ENCODE peak calls at places on chromosomes 2 and 18, in six cellular contexts. D is effector memory CD4-positive, alpha-beta T cell; N is astrocyte of the spinal cord; K is dermis blood vessel endothelial cell; H is renal cortical epithelial cell; P is stimulated activated CD4-positive, alpha-beta T cell treated with anti-CD3 and anti-CD28 coated beads, Interleukin-12 subunit alpha, Interleukin-12 subunit beta, amount 100 ng/mL, for 48 hours. B is an unnamed sample.

GRCh38 chr2:126220336-126220735 is 435.6 kb upstream of the GYPC start:
- DNase-seq in D (no peak), N (peak), K (no peak), H (peak), P (no peak), B (no peak)

GRCh38 chr2:52369176-52369575 is 1337.2 kb upstream of the NRXN1 start:
- DNase-seq in D (no peak), N (no peak), K (no peak), H (no peak), P (no peak), B (peak)

GRCh38 chr18:79531386-79531785 is 135.7 kb downstream of the NFATC1 start:
- DNase-seq in D (no peak), N (no peak), K (no peak), H (no peak), P (no peak), B (no peak)

GRCh38 chr2:14533106-14533757 is 99.3 kb upstream of the LRATD1 start:
- DNase-seq in D (no peak), N (no peak), K (peak), H (no peak), P (no peak), B (no peak)

GRCh38 chr2:42060718-42061619 is 13.1 kb downstream of the PKDCC start:
- DNase-seq in D (no peak), N (no peak), K (no peak), H (peak), P (no peak), B (no peak)

GRCh38 chr18:70028734-70029133 is 81.1 kb upstream of the CD226 start:
- DNase-seq in D (no peak), N (no peak), K (no peak), H (no peak), P (no peak), B (no peak)

GRCh38 chr18:44130365-44130942 is 550.2 kb upstream of the SETBP1 start:
- DNase-seq in D (no peak), N (peak), K (peak), H (peak), P (no peak), B (peak)

GRCh38 chr2:217033191-217033590 is 173.3 kb upstream of the TNP1 start:
- DNase-seq in D (no peak), N (no peak), K (no peak), H (no peak), P (no peak), B (no peak)

GRCh38 chr2:202030676-202031075 is 3.0 kb upstream of the FZD7 start:
- DNase-seq in D (no peak), N (peak), K (no peak), H (no peak), P (no peak), B (no peak)

GRCh38 chr2:230060672-230061293 is 7.9 kb downstream of the SLC16A14 start:
- DNase-seq in D (no peak), N (no peak), K (no peak), H (no peak), P (no peak), B (no peak)

GRCh38 chr2:220687231-220687843 is 884.8 kb downstream of the EPHA4 start:
- DNase-seq in D (peak), N (peak), K (peak), H (peak), P (peak), B (peak)

GRCh38 chr2:45885111-45885685 is 233.7 kb downstream of the PRKCE start:
- DNase-seq in D (no peak), N (no peak), K (no peak), H (no peak), P (no peak), B (no peak)

GRCh38 chr18:48153641-48154481 is 223.4 kb upstream of the SMAD2 start:
- DNase-seq in D (no peak), N (peak), K (no peak), H (peak), P (no peak), B (peak)

GRCh38 chr2:108614043-108614435 is 79.8 kb downstream of the LIMS1 start:
- DNase-seq in D (no peak), N (no peak), K (no peak), H (no peak), P (no peak), B (peak)

GRCh38 chr2:230909841-230910545 is 15.0 kb downstream of the GPR55 start:
- DNase-seq in D (no peak), N (no peak), K (no peak), H (no peak), P (no peak), B (no peak)

GRCh38 chr2:112690853-112691390 is 29.9 kb upstream of the NT5DC4 start:
- DNase-seq in D (peak), N (peak), K (peak), H (peak), P (peak), B (peak)

GRCh38 chr2:67399831-67400489 is 2.8 kb downstream of the ETAA1 start:
- DNase-seq in D (no peak), N (peak), K (peak), H (peak), P (no peak), B (peak)

GRCh38 chr2:199302851-199303250 is 154.9 kb downstream of the SATB2 start:
- DNase-seq in D (no peak), N (peak), K (no peak), H (peak), P (no peak), B (no peak)

GRCh38 chr2:156565066-156565710 is 129.0 kb downstream of the GPD2 start:
- DNase-seq in D (no peak), N (peak), K (no peak), H (peak), P (no peak), B (no peak)

GRCh38 chr2:99960724-99961566 is 181.4 kb downstream of the AFF3 start:
- DNase-seq in D (no peak), N (no peak), K (no peak), H (no peak), P (no peak), B (no peak)

GRCh38 chr2:173589604-173590277 is 235.1 kb downstream of the CDCA7 start:
- DNase-seq in D (no peak), N (no peak), K (no peak), H (peak), P (no peak), B (peak)

GRCh38 chr2:190352668-190353536 is 9.5 kb downstream of the INPP1 start:
- DNase-seq in D (no peak), N (no peak), K (no peak), H (peak), P (no peak), B (peak)

GRCh38 chr18:34595673-34596072 is 114.4 kb upstream of the DTNA start:
- DNase-seq in D (no peak), N (peak), K (peak), H (peak), P (no peak), B (peak)

GRCh38 chr18:59556265-59556664 is 141.0 kb downstream of the CCBE1 start:
- DNase-seq in D (no peak), N (no peak), K (no peak), H (peak), P (no peak), B (peak)

GRCh38 chr2:88054300-88055048 is 1.1 kb downstream of the KRCC1 start:
- DNase-seq in D (no peak), N (peak), K (peak), H (no peak), P (no peak), B (no peak)

GRCh38 chr18:75482880-75483279 is 55.4 kb upstream of the SMIM21 start:
- DNase-seq in D (no peak), N (no peak), K (no peak), H (no peak), P (no peak), B (no peak)

GRCh38 chr2:3317871-3318270 is 59.7 kb downstream of the EIPR1 start:
- DNase-seq in D (no peak), N (no peak), K (no peak), H (no peak), P (no peak), B (no peak)

GRCh38 chr18:49006641-49007136 is 55.9 kb upstream of the SMAD7 start:
- DNase-seq in D (no peak), N (peak), K (no peak), H (no peak), P (no peak), B (peak)

GRCh38 chr2:9466147-9466683 is 8.1 kb upstream of the IAH1 start:
- DNase-seq in D (no peak), N (no peak), K (no peak), H (no peak), P (no peak), B (no peak)

GRCh38 chr2:46410273-46411244 is 68.8 kb upstream of the TMEM247 start:
- DNase-seq in D (no peak), N (no peak), K (no peak), H (no peak), P (no peak), B (no peak)

GRCh38 chr18:79779700-79780190 is 18.0 kb upstream of the KCNG2 start:
- DNase-seq in D (no peak), N (no peak), K (no peak), H (no peak), P (no peak), B (no peak)

GRCh38 chr2:219253753-219254589 is at the start of gene TUBA4A:
- DNase-seq in D (peak), N (peak), K (peak), H (no peak), P (peak), B (peak)

GRCh38 chr2:43387092-43388062 is 161.0 kb upstream of the ZFP36L2 start:
- DNase-seq in D (no peak), N (peak), K (no peak), H (peak), P (no peak), B (peak)

GRCh38 chr18:36808681-36809080 is 20.1 kb downstream of the TPGS2 start:
- DNase-seq in D (no peak), N (peak), K (no peak), H (no peak), P (no peak), B (no peak)

GRCh38 chr2:100104718-100105677 is 37.4 kb downstream of the AFF3 start:
- DNase-seq in D (no peak), N (peak), K (peak), H (no peak), P (no peak), B (no peak)

GRCh38 chr2:153474407-153474806 is 4.2 kb downstream of the RPRM start:
- DNase-seq in D (no peak), N (no peak), K (no peak), H (peak), P (no peak), B (no peak)

GRCh38 chr2:150468350-150468960 is 19.0 kb downstream of the RND3 start:
- DNase-seq in D (no peak), N (no peak), K (peak), H (no peak), P (no peak), B (peak)

GRCh38 chr2:239828192-239828972 is 196.8 kb downstream of the NDUFA10 start:
- DNase-seq in D (no peak), N (no peak), K (no peak), H (no peak), P (no peak), B (no peak)

GRCh38 chr18:72336786-72337185 is 207.4 kb downstream of the CBLN2 start:
- DNase-seq in D (no peak), N (no peak), K (no peak), H (no peak), P (no peak), B (no peak)

GRCh38 chr2:227890495-227891079 is 19.2 kb downstream of the DAW1 start:
- DNase-seq in D (no peak), N (peak), K (peak), H (peak), P (no peak), B (peak)

B was measured in bronchial epithelial cell.